ENCODE peak calls at places on chromosomes 12 and 14, in eight cellular contexts. F is neuronal stem cell, P is fibroblast of lung, X is heart left ventricle, T is WERI-Rb-1, U is tibial artery, N is colonic mucosa, Q is prostate gland. W is an unnamed sample.

GRCh38 chr12:59708059-59708458 is 112.2 kb downstream of the SLC16A7 start:
- DNase-seq in F (no peak), P (peak), X (no peak), T (no peak), U (no peak), N (no peak), Q (no peak), W (no peak)

GRCh38 chr14:100692859-100693558 is 33.7 kb upstream of the DLK1 start:
- DNase-seq in F (no peak), P (peak), X (no peak), T (no peak), U (no peak), N (no peak), Q (peak), W (no peak)

GRCh38 chr14:92323031-92323915 is at the start of gene SLC24A4:
- DNase-seq in F (peak), P (peak), X (no peak), T (peak), U (no peak), N (no peak), Q (no peak), W (no peak)

GRCh38 chr12:40376533-40377267 is 151.9 kb downstream of the LRRK2 start:
- DNase-seq in F (no peak), P (no peak), X (no peak), T (no peak), U (no peak), N (no peak), Q (no peak), W (no peak)

GRCh38 chr12:17992002-17992656 is 97.9 kb downstream of the RERGL start:
- DNase-seq in F (peak), P (peak), X (no peak), T (peak), U (no peak), N (no peak), Q (no peak), W (no peak)

GRCh38 chr14:85415015-85415712 is 114.8 kb upstream of the FLRT2 start:
- DNase-seq in F (no peak), P (peak), X (peak), T (no peak), U (no peak), N (peak), Q (peak), W (peak)

GRCh38 chr14:104389326-104390220 is 190.0 kb upstream of the C14orf180 start:
- DNase-seq in F (no peak), P (no peak), X (peak), T (no peak), U (no peak), N (no peak), Q (no peak), W (no peak)

GRCh38 chr14:100736269-100737180 is 9.8 kb downstream of the DLK1 start:
- DNase-seq in F (peak), P (no peak), X (no peak), T (no peak), U (peak), N (no peak), Q (no peak), W (no peak)

GRCh38 chr12:119008691-119009221 is 27.4 kb downstream of the SRRM4 start:
- DNase-seq in F (peak), P (no peak), X (no peak), T (peak), U (no peak), N (no peak), Q (no peak), W (no peak)

GRCh38 chr14:32110200-32110896 is 33.2 kb downstream of the ARHGAP5 start:
- DNase-seq in F (no peak), P (no peak), X (no peak), T (no peak), U (no peak), N (no peak), Q (no peak), W (no peak)

GRCh38 chr14:89720741-89721315 is 233.7 kb downstream of the EFCAB11 start:
- DNase-seq in F (no peak), P (peak), X (peak), T (no peak), U (peak), N (no peak), Q (no peak), W (peak)

GRCh38 chr12:62194616-62195015 is 65.6 kb upstream of the USP15 start:
- DNase-seq in F (no peak), P (peak), X (no peak), T (no peak), U (no peak), N (no peak), Q (no peak), W (no peak)

GRCh38 chr12:76024942-76025600 is 6.5 kb downstream of the PHLDA1 start:
- DNase-seq in F (no peak), P (peak), X (no peak), T (no peak), U (no peak), N (no peak), Q (no peak), W (no peak)

GRCh38 chr12:1933342-1933992 is 15.0 kb upstream of the CACNA2D4 start:
- DNase-seq in F (no peak), P (peak), X (no peak), T (peak), U (peak), N (peak), Q (no peak), W (no peak)

GRCh38 chr12:100564905-100565467 is 8.5 kb upstream of the GAS2L3 start:
- DNase-seq in F (no peak), P (no peak), X (no peak), T (no peak), U (no peak), N (no peak), Q (no peak), W (no peak)

GRCh38 chr12:113591480-113591971 is 119.9 kb upstream of the LHX5 start:
- DNase-seq in F (no peak), P (no peak), X (no peak), T (peak), U (peak), N (no peak), Q (no peak), W (no peak)

GRCh38 chr12:45648070-45648469 is 81.4 kb upstream of the ARID2 start:
- DNase-seq in F (no peak), P (no peak), X (peak), T (no peak), U (no peak), N (peak), Q (no peak), W (peak)

GRCh38 chr14:49249022-49249421 is 337.2 kb downstream of the RPS29 start:
- DNase-seq in F (no peak), P (peak), X (no peak), T (no peak), U (no peak), N (no peak), Q (no peak), W (no peak)

GRCh38 chr12:116155383-116155782 is 122.1 kb downstream of the MED13L start:
- DNase-seq in F (no peak), P (no peak), X (no peak), T (no peak), U (no peak), N (no peak), Q (no peak), W (no peak)

GRCh38 chr12:67621926-67622325 is 26.6 kb upstream of the DYRK2 start:
- DNase-seq in F (no peak), P (no peak), X (no peak), T (no peak), U (no peak), N (no peak), Q (no peak), W (no peak)

GRCh38 chr12:91884216-91884615 is 261.4 kb downstream of the BTG1 start:
- DNase-seq in F (no peak), P (no peak), X (no peak), T (no peak), U (no peak), N (no peak), Q (no peak), W (no peak)

GRCh38 chr12:70180140-70180539 is 63.1 kb upstream of the CNOT2 start:
- DNase-seq in F (no peak), P (no peak), X (no peak), T (no peak), U (no peak), N (no peak), Q (no peak), W (no peak)

GRCh38 chr12:41254546-41254945 is 66.4 kb downstream of the PDZRN4 start:
- DNase-seq in F (no peak), P (peak), X (no peak), T (no peak), U (no peak), N (no peak), Q (no peak), W (no peak)

GRCh38 chr14:66724996-66725395 is 217.0 kb downstream of the GPHN start:
- DNase-seq in F (no peak), P (no peak), X (no peak), T (no peak), U (no peak), N (no peak), Q (no peak), W (no peak)

GRCh38 chr12:38890102-38890501 is 15.3 kb downstream of the CPNE8 start:
- DNase-seq in F (no peak), P (no peak), X (no peak), T (no peak), U (no peak), N (no peak), Q (no peak), W (no peak)

GRCh38 chr14:32576088-32576795 is 247.1 kb downstream of the AKAP6 start:
- DNase-seq in F (peak), P (peak), X (peak), T (peak), U (no peak), N (peak), Q (peak), W (no peak)

GRCh38 chr12:56084958-56085543 is 5.1 kb downstream of the ERBB3 start:
- DNase-seq in F (no peak), P (no peak), X (no peak), T (peak), U (no peak), N (peak), Q (no peak), W (no peak)

GRCh38 chr12:11645391-11645790 is 4.1 kb upstream of the ETV6 start:
- DNase-seq in F (no peak), P (no peak), X (no peak), T (no peak), U (no peak), N (no peak), Q (no peak), W (no peak)

GRCh38 chr14:29028973-29029582 is 262.5 kb downstream of the FOXG1 start:
- DNase-seq in F (peak), P (peak), X (no peak), T (no peak), U (no peak), N (no peak), Q (no peak), W (no peak)

GRCh38 chr14:100391777-100392176 is 68.6 kb downstream of the SLC25A47 start:
- DNase-seq in F (no peak), P (no peak), X (no peak), T (no peak), U (no peak), N (no peak), Q (no peak), W (no peak)

GRCh38 chr12:57093412-57094193 is 4.7 kb downstream of the NAB2 start:
- DNase-seq in F (peak), P (peak), X (peak), T (peak), U (peak), N (peak), Q (peak), W (peak)

GRCh38 chr12:14545144-14546124 is 22.2 kb downstream of the PLBD1 start:
- DNase-seq in F (no peak), P (no peak), X (no peak), T (no peak), U (no peak), N (peak), Q (no peak), W (no peak)

GRCh38 chr12:38813930-38814329 is 91.5 kb downstream of the CPNE8 start:
- DNase-seq in F (no peak), P (no peak), X (no peak), T (no peak), U (no peak), N (no peak), Q (no peak), W (no peak)

GRCh38 chr14:73680821-73681220 is 33.4 kb downstream of the PNMA1 start:
- DNase-seq in F (no peak), P (no peak), X (no peak), T (no peak), U (no peak), N (no peak), Q (no peak), W (no peak)

GRCh38 chr12:49538740-49539403 is at the start of gene KCNH3:
- DNase-seq in F (peak), P (peak), X (peak), T (peak), U (peak), N (peak), Q (peak), W (peak)

GRCh38 chr12:257521-258321 is 4.9 kb downstream of the SLC6A13 start:
- DNase-seq in F (no peak), P (no peak), X (no peak), T (peak), U (no peak), N (no peak), Q (no peak), W (no peak)

GRCh38 chr12:129467289-129467688 is 436.5 kb downstream of the TMEM132D start:
- DNase-seq in F (no peak), P (no peak), X (no peak), T (no peak), U (no peak), N (no peak), Q (no peak), W (no peak)

GRCh38 chr14:72745546-72745945 is 148.4 kb downstream of the DPF3 start:
- DNase-seq in F (no peak), P (peak), X (no peak), T (no peak), U (no peak), N (peak), Q (peak), W (no peak)

GRCh38 chr12:18982226-18982949 is 147.1 kb upstream of the PLEKHA5 start:
- DNase-seq in F (no peak), P (no peak), X (no peak), T (no peak), U (no peak), N (no peak), Q (no peak), W (no peak)

GRCh38 chr12:7542813-7543212 is 39.2 kb upstream of the CD163 start:
- DNase-seq in F (no peak), P (no peak), X (no peak), T (no peak), U (no peak), N (no peak), Q (no peak), W (no peak)

GRCh38 chr14:75303415-75303814 is 24.8 kb downstream of the FOS start:
- DNase-seq in F (peak), P (peak), X (peak), T (peak), U (peak), N (peak), Q (peak), W (peak)
- H3K4me3 ChIP-seq in F (no peak), P (no peak), X (no peak), T (no peak), U (no peak), N (no peak), Q (no peak), W (no peak)

DNA sequence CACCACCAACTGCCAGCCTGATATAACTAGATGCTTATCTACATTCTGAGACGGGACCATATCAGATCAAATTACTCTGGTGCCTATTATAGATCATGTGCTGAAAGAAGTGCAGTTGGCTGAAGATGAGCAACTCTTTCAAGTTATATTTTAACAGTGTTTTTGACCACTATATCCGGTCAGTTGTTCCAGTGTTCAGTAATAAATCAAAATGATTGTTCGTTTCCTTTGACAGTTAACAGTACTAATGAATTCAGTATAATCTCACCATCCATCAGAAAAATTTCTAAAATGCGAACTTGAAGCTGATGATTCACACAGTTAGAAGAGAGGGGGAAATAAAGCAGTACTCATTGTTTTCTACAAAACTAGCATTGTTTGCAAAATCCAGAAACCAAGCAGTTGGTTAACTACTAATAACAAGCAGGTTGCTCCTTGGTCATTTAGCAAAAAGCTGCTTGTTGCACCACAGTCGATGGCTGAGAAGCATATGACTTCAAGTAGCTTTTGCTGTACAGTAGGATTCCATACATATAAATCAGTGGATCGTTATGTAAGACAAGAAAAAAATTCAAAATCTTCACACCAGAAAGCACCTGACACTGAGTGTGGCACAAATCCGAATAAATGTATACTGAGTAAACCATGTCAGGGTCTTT is 2.3 kb downstream of the RPS6KA5 start:
- DNase-seq in F (no peak), P (peak), X (no peak), T (no peak), U (no peak), N (no peak), Q (no peak), W (no peak)
- H3K4me3 ChIP-seq in F (no peak), P (no peak), X (no peak), T (no peak), U (no peak), N (no peak), Q (no peak), W (no peak)

DNA sequence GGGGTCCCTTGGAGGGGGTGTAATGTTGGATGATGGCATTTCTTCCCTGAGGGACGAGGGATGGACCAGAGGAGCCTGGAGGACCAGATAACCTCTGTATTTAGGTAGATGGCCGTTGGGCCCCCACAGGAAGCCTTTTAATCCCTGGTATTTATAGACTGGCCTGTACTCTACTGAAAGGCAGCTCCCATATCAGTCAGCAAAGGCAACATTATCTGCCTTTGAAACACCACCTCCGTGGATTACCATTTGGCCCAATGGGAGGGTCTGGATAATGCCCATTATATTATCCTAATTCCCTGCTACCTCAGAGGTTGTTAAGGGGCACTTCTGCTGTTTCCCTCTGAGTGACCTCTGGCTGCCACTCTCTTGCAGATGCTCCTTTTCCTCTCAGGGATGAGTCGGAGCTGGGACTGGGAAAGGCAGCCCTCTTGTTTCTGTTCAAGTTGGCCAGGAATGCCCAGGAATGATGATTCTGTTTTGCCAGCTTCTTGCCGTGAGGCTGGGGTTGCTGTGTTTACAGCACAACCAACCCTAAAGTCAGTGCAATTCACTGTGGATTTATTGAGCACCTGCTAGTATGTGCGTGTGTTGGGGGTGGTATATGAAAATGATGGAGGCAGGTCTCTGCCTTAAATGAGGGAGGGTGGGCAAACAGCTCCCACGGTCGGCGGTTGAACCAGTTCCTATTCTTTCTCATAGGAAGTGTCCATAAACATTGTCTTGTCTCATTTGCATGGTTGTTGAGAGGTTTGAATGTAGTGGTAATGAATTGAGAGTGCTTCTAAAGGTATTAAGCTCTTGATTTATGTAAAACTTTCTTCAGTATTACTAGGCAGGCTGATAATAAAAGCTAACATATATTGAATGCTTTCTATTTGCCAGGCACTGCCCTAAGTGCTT is 18.1 kb downstream of the SUSD6 start:
- DNase-seq in F (no peak), P (no peak), X (no peak), T (peak), U (no peak), N (no peak), Q (no peak), W (no peak)
- H3K4me3 ChIP-seq in F (no peak), P (no peak), X (no peak), T (no peak), U (no peak), N (no peak), Q (no peak), W (no peak)

GRCh38 chr14:95948608-95949007 is 72.0 kb downstream of the TUNAR start:
- DNase-seq in F (peak), P (peak), X (no peak), T (no peak), U (no peak), N (no peak), Q (no peak), W (no peak)
- H3K4me3 ChIP-seq in F (no peak), P (no peak), X (no peak), T (no peak), U (no peak), N (no peak), Q (no peak), W (no peak)

GRCh38 chr12:122996621-122997342 is 16.3 kb downstream of the ARL6IP4 start:
- DNase-seq in F (no peak), P (no peak), X (no peak), T (no peak), U (no peak), N (no peak), Q (no peak), W (no peak)
- H3K4me3 ChIP-seq in F (no peak), P (no peak), X (no peak), T (no peak), U (no peak), N (no peak), Q (no peak), W (no peak)

GRCh38 chr12:12749433-12749832 is 32.3 kb downstream of the CDKN1B start:
- DNase-seq in F (no peak), P (peak), X (no peak), T (no peak), U (no peak), N (no peak), Q (no peak), W (no peak)
- H3K4me3 ChIP-seq in F (no peak), P (no peak), X (no peak), T (no peak), U (peak), N (peak), Q (peak), W (no peak)

GRCh38 chr12:5163661-5164060 is 120.0 kb downstream of the KCNA5 start:
- DNase-seq in F (no peak), P (peak), X (no peak), T (no peak), U (no peak), N (no peak), Q (no peak), W (no peak)
- H3K4me3 ChIP-seq in F (no peak), P (no peak), X (no peak), T (no peak), U (no peak), N (no peak), Q (no peak), W (no peak)

DNA sequence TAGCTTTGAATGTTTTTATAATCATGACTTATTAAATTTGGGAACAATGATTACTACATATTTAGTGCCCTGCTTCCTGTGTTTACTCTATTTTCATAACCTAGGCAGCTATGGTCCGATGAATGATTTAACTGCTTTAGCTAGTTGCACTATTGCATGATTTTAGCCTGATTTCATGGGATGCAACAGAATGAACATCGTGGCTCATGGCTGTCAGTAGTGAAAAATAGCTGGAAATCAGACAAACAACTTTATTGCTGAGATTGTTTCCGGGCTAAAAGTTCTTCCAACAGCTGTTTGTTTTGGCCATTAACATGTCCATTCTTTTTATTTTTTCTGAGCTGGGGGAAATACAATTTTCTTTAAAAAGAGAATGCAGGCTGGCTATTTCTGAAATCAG is at the start of gene NAV3:
- DNase-seq in F (no peak), P (peak), X (no peak), T (no peak), U (no peak), N (no peak), Q (no peak), W (peak)
- H3K4me3 ChIP-seq in F (no peak), P (no peak), X (no peak), T (no peak), U (no peak), N (no peak), Q (no peak), W (peak)

W was measured in heart right ventricle.